ENCODE peak calls at places on chromosomes 13 and 19, in ten cellular contexts. N is uterus, E is heart right ventricle, W is glutamatergic neuron, Z is tibial nerve, T is psoas muscle, J is fibroblast of lung, G is BJ, B is neural crest cell, D is gastrocnemius medialis. S is an unnamed sample.

GRCh38 chr19:1756264-1756663 is 3.0 kb downstream of the ONECUT3 start:
- DNase-seq in N (no peak), E (no peak), W (no peak), Z (no peak), T (no peak), J (no peak), G (no peak), B (no peak), D (no peak), S (no peak)

GRCh38 chr13:112143753-112144615 is 77.0 kb downstream of the SOX1 start:
- DNase-seq in N (no peak), E (no peak), W (no peak), Z (no peak), T (no peak), J (no peak), G (no peak), B (no peak), D (no peak), S (no peak)

GRCh38 chr19:618674-619285 is 14.6 kb downstream of the POLRMT start:
- DNase-seq in N (no peak), E (no peak), W (no peak), Z (no peak), T (no peak), J (no peak), G (no peak), B (no peak), D (no peak), S (no peak)

GRCh38 chr19:44889830-44890365 is 1.2 kb upstream of the TOMM40 start:
- DNase-seq in N (no peak), E (no peak), W (no peak), Z (no peak), T (no peak), J (no peak), G (no peak), B (no peak), D (no peak), S (no peak)

GRCh38 chr13:45961468-45961867 is 91.1 kb downstream of the ZC3H13 start:
- DNase-seq in N (no peak), E (no peak), W (no peak), Z (no peak), T (no peak), J (no peak), G (no peak), B (no peak), D (no peak), S (no peak)

GRCh38 chr19:32324631-32325215 is 20.7 kb upstream of the ZNF507 start:
- DNase-seq in N (no peak), E (no peak), W (no peak), Z (no peak), T (no peak), J (no peak), G (no peak), B (no peak), D (no peak), S (no peak)

GRCh38 chr13:37338721-37339120 is 233.3 kb upstream of the CSNK1A1L start:
- DNase-seq in N (no peak), E (no peak), W (no peak), Z (no peak), T (no peak), J (no peak), G (no peak), B (no peak), D (no peak), S (no peak)

GRCh38 chr13:51832471-51833152 is 12.4 kb downstream of the TMEM272 start:
- DNase-seq in N (no peak), E (no peak), W (no peak), Z (peak; percentile 39), T (no peak), J (peak; percentile 8), G (no peak), B (no peak), D (peak; percentile 28), S (no peak)

GRCh38 chr19:38273499-38273898 is 9.1 kb downstream of the SPINT2 start:
- DNase-seq in N (no peak), E (no peak), W (no peak), Z (no peak), T (no peak), J (no peak), G (no peak), B (no peak), D (no peak), S (no peak)

GRCh38 chr13:49669735-49670309 is 21.5 kb downstream of the EBPL start:
- DNase-seq in N (peak; percentile 56), E (peak; percentile 33), W (peak; percentile 68), Z (peak; percentile 18), T (peak; percentile 65), J (peak; percentile 63), G (no peak), B (peak; percentile 45), D (peak; percentile 59), S (peak; percentile 49)

GRCh38 chr13:113125506-113126264 is 3.1 kb downstream of the F10 start:
- DNase-seq in N (no peak), E (no peak), W (peak; percentile 4), Z (no peak), T (no peak), J (no peak), G (no peak), B (no peak), D (peak; percentile 4), S (no peak)

GRCh38 chr13:65435590-65435989 is 1794.5 kb downstream of the PCDH9 start:
- DNase-seq in N (no peak), E (no peak), W (no peak), Z (no peak), T (no peak), J (no peak), G (no peak), B (no peak), D (no peak), S (no peak)

GRCh38 chr19:50705422-50706019 is 14.1 kb downstream of the SHANK1 start:
- DNase-seq in N (no peak), E (no peak), W (no peak), Z (no peak), T (no peak), J (peak; percentile 24), G (no peak), B (peak; percentile 39), D (no peak), S (peak; percentile 53)

GRCh38 chr19:15454371-15454800 is 4.6 kb upstream of the WIZ start:
- DNase-seq in N (no peak), E (no peak), W (no peak), Z (no peak), T (peak; percentile 54), J (no peak), G (no peak), B (no peak), D (no peak), S (no peak)
- TF ChIP-seq CTCF in N (no peak), E (peak; percentile 14), W (no peak), Z (no peak), T (peak; percentile 15), J (no peak), G (peak; percentile 17), B (no peak), D (no peak), S (peak; percentile 7)

GRCh38 chr13:38713046-38713445 is 26.2 kb downstream of the FREM2 start:
- DNase-seq in N (no peak), E (no peak), W (no peak), Z (no peak), T (no peak), J (no peak), G (no peak), B (no peak), D (no peak), S (no peak)

DNA sequence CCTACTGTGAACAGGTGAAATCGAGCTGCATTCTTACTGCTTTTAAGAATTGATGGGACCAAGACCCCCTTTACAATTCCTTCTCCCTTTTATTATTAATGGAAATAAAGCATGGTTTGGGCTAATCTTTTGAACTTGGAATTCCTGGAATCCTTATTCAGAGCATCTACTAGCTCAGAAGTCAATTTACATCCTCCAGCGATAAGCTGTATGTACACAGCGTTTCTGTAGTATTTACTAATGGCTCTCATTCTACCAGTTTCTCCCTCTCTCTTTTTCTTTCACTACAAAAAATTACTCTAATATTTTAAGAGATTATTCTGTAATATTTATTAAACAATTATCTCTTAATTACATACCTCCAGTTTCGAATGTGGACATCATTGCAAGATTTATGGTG is 31.5 kb downstream of the FREM2 start:
- DNase-seq in N (no peak), E (no peak), W (no peak), Z (no peak), T (no peak), J (no peak), G (no peak), B (no peak), D (no peak), S (no peak)
- TF ChIP-seq CTCF in N (no peak), E (no peak), W (no peak), Z (no peak), T (no peak), J (no peak), G (no peak), B (no peak), D (no peak), S (no peak)

GRCh38 chr19:5338661-5339469 is 1.7 kb downstream of the PTPRS start:
- DNase-seq in N (no peak), E (no peak), W (peak; percentile 86), Z (no peak), T (no peak), J (no peak), G (no peak), B (peak; percentile 46), D (no peak), S (peak; percentile 55)
- TF ChIP-seq CTCF in N (no peak), E (no peak), W (no peak), Z (no peak), T (no peak), J (no peak), G (no peak), B (no peak), D (no peak), S (no peak)

GRCh38 chr13:27424246-27425150 is at the start of gene GTF3A:
- DNase-seq in N (peak; percentile 73), E (peak; percentile 88), W (peak; percentile 86), Z (peak; percentile 53), T (peak; percentile 93), J (peak; percentile 74), G (peak; percentile 21), B (peak; percentile 75), D (peak; percentile 82), S (peak; percentile 88)

GRCh38 chr13:27428160-27428559 is 3.7 kb downstream of the GTF3A start:
- DNase-seq in N (no peak), E (no peak), W (no peak), Z (no peak), T (no peak), J (no peak), G (no peak), B (no peak), D (no peak), S (no peak)

GRCh38 chr13:27425151-27425917 is 915 bp downstream of the GTF3A start:
- DNase-seq in N (no peak), E (no peak), W (no peak), Z (no peak), T (no peak), J (peak; percentile 29), G (no peak), B (no peak), D (no peak), S (no peak)

GRCh38 chr13:27427663-27428062 is 3.2 kb downstream of the GTF3A start:
- DNase-seq in N (no peak), E (no peak), W (no peak), Z (peak; percentile 28), T (no peak), J (no peak), G (no peak), B (no peak), D (peak; percentile 43), S (no peak)

GRCh38 chr13:27425918-27426630 is 1.7 kb downstream of the GTF3A start:
- DNase-seq in N (peak; percentile 54), E (peak; percentile 64), W (peak; percentile 41), Z (peak; percentile 68), T (peak; percentile 88), J (peak; percentile 86), G (no peak), B (no peak), D (peak; percentile 87), S (peak; percentile 40)
- TF ChIP-seq CTCF in N (peak; percentile 23), E (peak; percentile 55), W (peak; percentile 11), Z (peak; percentile 51), T (peak; percentile 38), J (peak; percentile 41), G (peak; percentile 61), B (peak; percentile 64), D (peak; percentile 41), S (peak; percentile 29)